ENCODE peak calls at places on chromosomes 7 and 10, in five cellular contexts. Q is IMR-90, V is choroid plexus epithelial cell, Z is cardiac fibroblast, E is AG04450. M is an unnamed sample.

GRCh38 chr7:6636741-6637543 is at the start of gene ZNF316:
- DNase-seq in Z (peak), V (peak), E (no peak), Q (peak), M (peak)

GRCh38 chr7:98303906-98304305 is 22.4 kb downstream of the BRI3 start:
- DNase-seq in Z (no peak), Q (no peak), V (no peak), E (no peak), M (no peak)

GRCh38 chr10:94104316-94105060 is 110.8 kb downstream of the PLCE1 start:
- DNase-seq in Q (peak), E (no peak), V (peak), Z (peak), M (no peak)

GRCh38 chr10:70910486-70911350 is 22.4 kb upstream of the PCBD1 start:
- DNase-seq in Q (no peak), V (no peak), Z (no peak), E (no peak), M (no peak)

GRCh38 chr7:67631496-67631895 is 634.9 kb downstream of the TYW1 start:
- DNase-seq in Z (no peak), V (no peak), Q (no peak), E (no peak), M (no peak)

GRCh38 chr10:87591589-87591886 is 68.1 kb upstream of the PAPSS2 start:
- DNase-seq in Q (no peak), E (no peak), V (no peak), Z (no peak), M (no peak)

GRCh38 chr10:31320179-31320597 is 1.2 kb downstream of the ZEB1 start:
- DNase-seq in Q (no peak), E (no peak), V (no peak), Z (peak), M (peak)

GRCh38 chr7:137408096-137408495 is 64.6 kb upstream of the PTN start:
- DNase-seq in V (no peak), Q (peak), Z (no peak), E (no peak), M (no peak)

GRCh38 chr7:35695628-35695888 is 623 bp upstream of the HERPUD2 start:
- DNase-seq in V (no peak), E (no peak), Z (peak), Q (no peak), M (no peak)

GRCh38 chr7:48089415-48089975 is 430 bp downstream of the UPP1 start:
- DNase-seq in V (no peak), E (no peak), Z (peak), Q (no peak), M (peak)

GRCh38 chr7:128270799-128271411 is 29.8 kb downstream of the LEP start:
- DNase-seq in Q (no peak), V (no peak), E (no peak), Z (no peak), M (no peak)
- TF ChIP-seq CTCF in Q (no peak), V (peak), E (peak), Z (peak), M (no peak)

DNA sequence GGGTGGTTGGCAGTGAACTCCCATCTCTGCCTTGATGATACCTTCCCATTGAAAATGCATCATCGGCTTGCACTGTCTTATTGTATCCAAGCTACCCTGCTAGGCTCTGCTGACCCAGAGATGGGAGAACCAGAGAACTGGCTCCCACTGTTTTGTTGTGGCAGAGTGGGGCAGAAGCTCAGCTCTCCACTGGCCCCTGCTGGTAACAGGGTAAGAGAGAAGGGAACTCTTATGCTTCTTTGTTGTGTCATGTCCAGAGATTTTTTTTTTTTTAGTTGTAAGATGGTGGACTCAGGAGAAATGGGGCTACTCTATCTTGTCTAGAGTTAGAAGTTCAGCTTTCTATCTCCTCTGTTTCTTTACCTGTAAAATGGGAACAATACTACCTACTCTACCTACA is 100.5 kb upstream of the SDK1 start:
- DNase-seq in Z (peak), E (no peak), Q (peak), V (peak), M (no peak)
- TF ChIP-seq CTCF in Z (peak), E (peak), Q (peak), V (peak), M (no peak)

DNA sequence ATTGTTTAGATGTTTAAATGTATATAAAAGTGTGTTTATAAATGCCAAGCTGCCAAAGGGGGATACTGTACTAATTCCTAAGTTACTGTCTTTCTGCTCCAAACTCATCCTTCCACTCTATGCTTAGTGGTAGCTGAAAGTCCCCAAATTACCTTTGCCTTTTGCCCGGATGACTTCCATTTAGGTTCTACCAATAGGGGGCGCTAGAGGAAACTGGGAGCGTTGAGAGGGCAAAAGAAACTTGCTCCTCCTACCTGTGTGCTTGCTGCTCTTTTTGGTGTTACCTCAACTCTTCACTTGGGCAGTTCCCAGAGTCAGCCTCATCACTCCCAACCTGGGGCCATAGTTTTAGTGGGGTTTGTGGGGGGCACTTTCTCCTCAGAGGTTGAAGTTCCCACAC is 5.9 kb upstream of the OR2A25 start:
- DNase-seq in V (no peak), Q (no peak), E (no peak), Z (no peak), M (no peak)
- TF ChIP-seq CTCF in V (peak), Q (peak), E (no peak), Z (peak), M (no peak)

DNA sequence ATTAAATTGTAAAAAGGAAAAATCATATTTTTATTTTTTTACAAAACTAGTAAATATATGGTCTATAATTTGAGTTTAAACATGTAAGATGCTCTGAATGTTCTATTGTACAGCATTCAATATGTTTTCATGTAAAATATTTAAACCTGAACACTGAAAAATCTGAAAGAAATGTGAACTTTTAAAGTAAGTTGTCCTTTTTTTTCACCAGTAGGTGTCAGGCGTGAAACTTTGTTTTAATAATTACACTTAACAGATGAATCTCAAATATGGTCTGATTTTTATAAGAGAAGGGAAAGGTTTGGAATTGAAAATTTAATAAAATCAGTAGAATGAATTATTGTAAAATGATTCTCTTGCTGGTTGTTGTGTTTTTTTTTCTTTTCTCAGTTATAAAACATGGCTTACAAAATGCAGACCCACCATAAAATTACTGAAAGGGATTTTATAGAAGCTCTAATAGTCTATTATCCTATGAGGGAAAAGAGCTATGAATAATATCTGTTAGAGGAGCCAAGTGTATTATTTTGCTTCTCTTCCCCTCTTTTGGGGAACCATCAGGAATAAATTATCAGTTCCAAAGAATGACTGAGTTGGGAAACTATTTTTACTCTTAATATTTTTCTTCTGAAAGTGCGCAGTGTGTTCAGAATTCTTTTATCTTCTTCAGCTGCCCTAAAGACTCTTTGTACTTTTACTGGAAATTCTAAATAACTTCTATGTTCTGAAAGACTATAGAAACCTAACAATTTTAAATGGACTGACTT is 217.7 kb upstream of the FZD1 start:
- DNase-seq in Z (peak), V (peak), E (no peak), Q (peak), M (no peak)
- TF ChIP-seq CTCF in Z (peak), V (peak), E (peak), Q (peak), M (no peak)

GRCh38 chr10:93006435-93007039 is 54.1 kb upstream of the CYP26C1 start:
- DNase-seq in V (peak), Q (peak), Z (peak), E (peak), M (no peak)
- TF ChIP-seq CTCF in V (peak), Q (peak), Z (peak), E (peak), M (peak)

DNA sequence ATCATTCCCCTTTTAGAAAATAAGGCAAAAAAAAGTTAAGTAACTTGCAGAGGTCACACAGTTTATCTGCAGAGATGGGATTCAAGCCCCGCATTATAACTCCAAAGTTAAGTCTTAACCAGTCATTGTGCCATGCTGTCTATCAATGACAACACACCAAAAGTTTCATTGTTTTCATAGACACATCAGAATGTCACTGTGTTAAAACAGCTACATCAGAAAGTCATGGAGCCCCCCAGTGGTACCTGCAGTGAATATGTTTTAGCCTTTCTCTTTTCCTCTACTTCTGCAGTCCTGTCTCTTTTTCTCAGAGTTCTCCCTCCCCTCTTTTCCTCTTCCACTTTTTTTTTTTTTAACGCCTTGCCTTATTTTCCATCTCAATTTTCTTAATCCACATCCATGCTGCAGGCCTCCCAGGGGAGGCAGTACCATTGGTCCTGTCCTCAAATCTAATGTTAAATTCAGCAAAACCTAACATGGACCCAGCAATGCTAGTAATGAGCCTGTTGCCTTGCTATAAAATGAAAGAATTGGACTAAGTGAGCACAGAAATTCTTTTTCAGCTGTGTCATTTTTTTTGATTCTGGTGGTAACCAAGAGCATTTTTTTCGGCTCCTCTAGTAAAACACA is 3.8 kb upstream of the NRCAM start:
- DNase-seq in E (no peak), V (peak), Z (peak), Q (no peak), M (no peak)
- TF ChIP-seq CTCF in E (peak), V (peak), Z (peak), Q (peak), M (no peak)

GRCh38 chr7:55409474-55410225 is 44.5 kb downstream of the LANCL2 start:
- DNase-seq in V (no peak), Z (no peak), Q (peak), E (no peak), M (no peak)
- TF ChIP-seq CTCF in V (peak), Z (peak), Q (peak), E (peak), M (no peak)

GRCh38 chr10:10394933-10395658 is 622.6 kb upstream of the CELF2 start:
- DNase-seq in Z (peak), V (peak), Q (peak), E (no peak), M (no peak)
- TF ChIP-seq CTCF in Z (no peak), V (no peak), Q (no peak), E (no peak), M (no peak)

M was measured in left lung.